ENCODE peak calls at places on chromosomes 16 and 17, in five cellular contexts. One of them, this sample, is unnamed.

GRCh38 chr17:50064253-50064991 is 8.5 kb downstream of the ITGA3 start:
- DNase-seq in GM10248: no peak
- DNase-seq in stimulated activated naive CD8-positive, alpha-beta T cell treated with anti-CD3 and anti-CD28 coated beads, Interleukin-15, amount 100 ng/mL, for 72 hours: no peak
- DNase-seq in kidney glomerular epithelial cell: peak
- DNase-seq in HS-27A: peak
- DNase-seq in this sample: peak

GRCh38 chr17:6603746-6604325 is 36.7 kb downstream of the KIAA0753 start:
- DNase-seq in GM10248: no peak
- DNase-seq in stimulated activated naive CD8-positive, alpha-beta T cell treated with anti-CD3 and anti-CD28 coated beads, Interleukin-15, amount 100 ng/mL, for 72 hours: no peak
- DNase-seq in HS-27A: no peak
- DNase-seq in kidney glomerular epithelial cell: no peak
- DNase-seq in this sample: peak

GRCh38 chr17:50465171-50465570 is 3.5 kb downstream of the CHAD start:
- DNase-seq in stimulated activated naive CD8-positive, alpha-beta T cell treated with anti-CD3 and anti-CD28 coated beads, Interleukin-15, amount 100 ng/mL, for 72 hours: no peak
- DNase-seq in GM10248: no peak
- DNase-seq in HS-27A: no peak
- DNase-seq in kidney glomerular epithelial cell: no peak
- DNase-seq in this sample: no peak

GRCh38 chr16:50376997-50377396 is 8.2 kb upstream of the BRD7 start:
- DNase-seq in GM10248: no peak
- DNase-seq in kidney glomerular epithelial cell: no peak
- DNase-seq in HS-27A: no peak
- DNase-seq in stimulated activated naive CD8-positive, alpha-beta T cell treated with anti-CD3 and anti-CD28 coated beads, Interleukin-15, amount 100 ng/mL, for 72 hours: no peak
- DNase-seq in this sample: no peak

GRCh38 chr17:68355093-68355492 is 63.8 kb downstream of the ARSG start:
- DNase-seq in HS-27A: peak
- DNase-seq in stimulated activated naive CD8-positive, alpha-beta T cell treated with anti-CD3 and anti-CD28 coated beads, Interleukin-15, amount 100 ng/mL, for 72 hours: no peak
- DNase-seq in GM10248: no peak
- DNase-seq in kidney glomerular epithelial cell: no peak
- DNase-seq in this sample: peak

GRCh38 chr16:46911038-46911437 is 26.9 kb downstream of the GPT2 start:
- DNase-seq in kidney glomerular epithelial cell: no peak
- DNase-seq in GM10248: peak
- DNase-seq in stimulated activated naive CD8-positive, alpha-beta T cell treated with anti-CD3 and anti-CD28 coated beads, Interleukin-15, amount 100 ng/mL, for 72 hours: no peak
- DNase-seq in HS-27A: no peak
- DNase-seq in this sample: no peak

GRCh38 chr16:80084614-80085013 is 456.2 kb upstream of the DYNLRB2 start:
- DNase-seq in stimulated activated naive CD8-positive, alpha-beta T cell treated with anti-CD3 and anti-CD28 coated beads, Interleukin-15, amount 100 ng/mL, for 72 hours: peak
- DNase-seq in GM10248: no peak
- DNase-seq in HS-27A: no peak
- DNase-seq in kidney glomerular epithelial cell: peak
- DNase-seq in this sample: peak

GRCh38 chr16:53053967-53054669 is 673 bp upstream of the CHD9 start:
- DNase-seq in HS-27A: no peak
- DNase-seq in GM10248: peak
- DNase-seq in stimulated activated naive CD8-positive, alpha-beta T cell treated with anti-CD3 and anti-CD28 coated beads, Interleukin-15, amount 100 ng/mL, for 72 hours: peak
- DNase-seq in kidney glomerular epithelial cell: no peak
- DNase-seq in this sample: no peak

GRCh38 chr16:3832669-3833068 is 47.8 kb downstream of the CREBBP start:
- DNase-seq in HS-27A: no peak
- DNase-seq in stimulated activated naive CD8-positive, alpha-beta T cell treated with anti-CD3 and anti-CD28 coated beads, Interleukin-15, amount 100 ng/mL, for 72 hours: no peak
- DNase-seq in kidney glomerular epithelial cell: no peak
- DNase-seq in GM10248: no peak
- DNase-seq in this sample: no peak

GRCh38 chr16:23903001-23903414 is 67.2 kb downstream of the PRKCB start:
- DNase-seq in HS-27A: no peak
- DNase-seq in GM10248: no peak
- DNase-seq in stimulated activated naive CD8-positive, alpha-beta T cell treated with anti-CD3 and anti-CD28 coated beads, Interleukin-15, amount 100 ng/mL, for 72 hours: no peak
- DNase-seq in kidney glomerular epithelial cell: no peak
- DNase-seq in this sample: no peak

GRCh38 chr17:5587431-5588032 is 3.2 kb upstream of the NLRP1 start:
- DNase-seq in kidney glomerular epithelial cell: peak
- DNase-seq in HS-27A: peak
- DNase-seq in GM10248: peak
- DNase-seq in stimulated activated naive CD8-positive, alpha-beta T cell treated with anti-CD3 and anti-CD28 coated beads, Interleukin-15, amount 100 ng/mL, for 72 hours: peak
- DNase-seq in this sample: peak

GRCh38 chr17:68057531-68057952 is 22.0 kb downstream of the KPNA2 start:
- DNase-seq in GM10248: no peak
- DNase-seq in stimulated activated naive CD8-positive, alpha-beta T cell treated with anti-CD3 and anti-CD28 coated beads, Interleukin-15, amount 100 ng/mL, for 72 hours: peak
- DNase-seq in HS-27A: no peak
- DNase-seq in kidney glomerular epithelial cell: no peak
- DNase-seq in this sample: no peak

GRCh38 chr17:38467491-38467890 is 39.2 kb downstream of the ARHGAP23 start:
- DNase-seq in HS-27A: no peak
- DNase-seq in stimulated activated naive CD8-positive, alpha-beta T cell treated with anti-CD3 and anti-CD28 coated beads, Interleukin-15, amount 100 ng/mL, for 72 hours: no peak
- DNase-seq in kidney glomerular epithelial cell: no peak
- DNase-seq in GM10248: no peak
- DNase-seq in this sample: no peak

This sample was measured in myocyte.